ENCODE peak calls at places on chromosomes 3 and 15, in eight cellular contexts. U, D, E, S, V, L, Q and A are unnamed samples.

GRCh38 chr3:159907828-159908227 is 80.8 kb upstream of the IL12A start:
- DNase-seq in L (no peak), U (no peak), E (no peak), D (no peak), S (no peak), V (no peak), Q (no peak), A (no peak)

GRCh38 chr3:111246967-111247760 is 175.5 kb downstream of the NECTIN3 start:
- DNase-seq in E (peak), S (no peak), D (peak), V (peak), L (no peak), Q (peak), U (no peak), A (no peak)

GRCh38 chr3:127646501-127647046 is 17.6 kb downstream of the PODXL2 start:
- DNase-seq in Q (no peak), U (no peak), V (no peak), E (no peak), S (no peak), L (no peak), D (no peak), A (no peak)

GRCh38 chr3:14801668-14802067 is 17.1 kb upstream of the FGD5 start:
- DNase-seq in D (no peak), V (no peak), U (no peak), S (no peak), L (no peak), Q (no peak), E (no peak), A (no peak)

GRCh38 chr15:64398575-64398974 is 10.9 kb downstream of the TRIP4 start:
- DNase-seq in U (no peak), E (peak), S (no peak), D (no peak), Q (no peak), V (no peak), L (no peak), A (no peak)

GRCh38 chr3:115903843-115904242 is 280.5 kb downstream of the GAP43 start:
- DNase-seq in U (no peak), E (no peak), Q (no peak), D (no peak), S (no peak), L (no peak), V (peak), A (no peak)

GRCh38 chr15:57527382-57528091 is 64.2 kb upstream of the MYZAP start:
- DNase-seq in S (peak), V (peak), D (peak), E (peak), L (peak), Q (peak), U (peak), A (no peak)

GRCh38 chr3:51471775-51472652 is 27.8 kb downstream of the DCAF1 start:
- DNase-seq in V (no peak), S (no peak), D (no peak), Q (peak), L (no peak), E (no peak), U (no peak), A (no peak)

GRCh38 chr3:181134873-181135272 is 145.3 kb upstream of the DNAJC19 start:
- DNase-seq in V (no peak), Q (no peak), U (no peak), L (no peak), D (no peak), S (no peak), E (no peak), A (no peak)

GRCh38 chr3:176789281-176789705 is 408.0 kb downstream of the TBL1XR1 start:
- DNase-seq in L (no peak), U (no peak), V (peak), Q (no peak), D (no peak), E (peak), S (no peak), A (no peak)

GRCh38 chr15:62607643-62608042 is 434.9 kb upstream of the TPM1 start:
- DNase-seq in L (no peak), U (no peak), Q (peak), V (peak), E (peak), S (no peak), D (no peak), A (no peak)

GRCh38 chr3:25540187-25540765 is 112.2 kb downstream of the RARB start:
- DNase-seq in D (no peak), V (no peak), L (no peak), E (no peak), U (no peak), S (no peak), Q (no peak), A (no peak)

GRCh38 chr3:11238880-11239279 is 33.3 kb upstream of the ATG7 start:
- DNase-seq in U (peak), D (peak), L (no peak), V (peak), E (peak), S (no peak), Q (peak), A (no peak)